ENCODE peak calls at places on chromosomes 13 and 19, in four cellular contexts. One of them, this sample, is unnamed.

GRCh38 chr13:97266328-97266727 is 44.2 kb downstream of the MBNL2 start:
- DNase-seq in NCI-H2227 treated with DMSO at 0.1 percent for 48 hours: peak; percentile 22
- DNase-seq in GM04504: no peak
- DNase-seq in ELR: no peak
- DNase-seq in this sample: no peak

GRCh38 chr13:50594276-50594970 is 249.1 kb downstream of the DLEU7 start:
- DNase-seq in NCI-H2227 treated with DMSO at 0.1 percent for 48 hours: no peak
- DNase-seq in GM04504: no peak
- DNase-seq in ELR: no peak
- DNase-seq in this sample: no peak

GRCh38 chr19:22257916-22258315 is 28.3 kb upstream of the ZNF729 start:
- DNase-seq in NCI-H2227 treated with DMSO at 0.1 percent for 48 hours: no peak
- DNase-seq in GM04504: no peak
- DNase-seq in ELR: no peak
- DNase-seq in this sample: no peak

GRCh38 chr13:21240586-21240985 is 64.1 kb downstream of the MRPL57 start:
- DNase-seq in NCI-H2227 treated with DMSO at 0.1 percent for 48 hours: no peak
- DNase-seq in GM04504: peak; percentile 61
- DNase-seq in ELR: peak; percentile 82
- DNase-seq in this sample: no peak

GRCh38 chr13:43544011-43544410 is 242.8 kb downstream of the ENOX1 start:
- DNase-seq in NCI-H2227 treated with DMSO at 0.1 percent for 48 hours: no peak
- DNase-seq in GM04504: no peak
- DNase-seq in ELR: peak; percentile 26
- DNase-seq in this sample: no peak

GRCh38 chr13:88395804-88396203 is 724.6 kb downstream of the SLITRK5 start:
- DNase-seq in NCI-H2227 treated with DMSO at 0.1 percent for 48 hours: no peak
- DNase-seq in GM04504: no peak
- DNase-seq in ELR: no peak
- DNase-seq in this sample: no peak

GRCh38 chr19:46732172-46732938 is 13.5 kb upstream of the FKRP start:
- DNase-seq in NCI-H2227 treated with DMSO at 0.1 percent for 48 hours: no peak
- DNase-seq in GM04504: no peak
- DNase-seq in ELR: peak; percentile 54
- DNase-seq in this sample: no peak

GRCh38 chr13:41506312-41506711 is 49.0 kb downstream of the RGCC start:
- DNase-seq in NCI-H2227 treated with DMSO at 0.1 percent for 48 hours: no peak
- DNase-seq in GM04504: no peak
- DNase-seq in ELR: no peak
- DNase-seq in this sample: no peak

GRCh38 chr13:31887311-31887710 is 144.3 kb upstream of the FRY start:
- DNase-seq in NCI-H2227 treated with DMSO at 0.1 percent for 48 hours: no peak
- DNase-seq in GM04504: peak; percentile 69
- DNase-seq in ELR: no peak
- DNase-seq in this sample: no peak

GRCh38 chr13:98480915-98481510 is 95.9 kb downstream of the STK24 start:
- DNase-seq in NCI-H2227 treated with DMSO at 0.1 percent for 48 hours: no peak
- DNase-seq in GM04504: no peak
- DNase-seq in ELR: peak; percentile 61
- DNase-seq in this sample: no peak

This sample was measured in osteocyte.